ENCODE peak calls at places on chromosome 12, in eight cellular contexts. One of them, this sample, is unnamed.

GRCh38 chr12:28787151-28787550 is 361.9 kb upstream of the FAR2 start:
- DNase-seq in SK-N-DZ: no peak
- DNase-seq in EL: no peak
- DNase-seq in T-helper 2 cell: no peak
- DNase-seq in ovary: no peak
- DNase-seq in iris pigment epithelial cell: peak; percentile 48
- DNase-seq in psoas muscle: no peak
- DNase-seq in NCI-H1092 treated with DMSO at 0.1 percent for 48 hours: no peak
- DNase-seq in this sample: no peak

GRCh38 chr12:91395628-91396027 is 213.0 kb upstream of the DCN start:
- DNase-seq in SK-N-DZ: no peak
- DNase-seq in EL: no peak
- DNase-seq in T-helper 2 cell: no peak
- DNase-seq in ovary: no peak
- DNase-seq in iris pigment epithelial cell: no peak
- DNase-seq in psoas muscle: no peak
- DNase-seq in NCI-H1092 treated with DMSO at 0.1 percent for 48 hours: no peak
- DNase-seq in this sample: no peak

GRCh38 chr12:1828863-1829262 is 8.5 kb downstream of the LRTM2 start:
- DNase-seq in SK-N-DZ: no peak
- DNase-seq in EL: peak; percentile 18
- DNase-seq in T-helper 2 cell: no peak
- DNase-seq in ovary: no peak
- DNase-seq in iris pigment epithelial cell: no peak
- DNase-seq in psoas muscle: no peak
- DNase-seq in NCI-H1092 treated with DMSO at 0.1 percent for 48 hours: no peak
- DNase-seq in this sample: no peak

GRCh38 chr12:108854055-108854452 is 3.3 kb downstream of the SSH1 start:
- DNase-seq in SK-N-DZ: no peak
- DNase-seq in EL: peak; percentile 93
- DNase-seq in T-helper 2 cell: no peak
- DNase-seq in ovary: no peak
- DNase-seq in iris pigment epithelial cell: peak; percentile 95
- DNase-seq in psoas muscle: no peak
- DNase-seq in NCI-H1092 treated with DMSO at 0.1 percent for 48 hours: no peak
- DNase-seq in this sample: no peak

GRCh38 chr12:96465896-96466295 is 23.5 kb upstream of the CFAP54 start:
- DNase-seq in SK-N-DZ: no peak
- DNase-seq in EL: no peak
- DNase-seq in T-helper 2 cell: no peak
- DNase-seq in ovary: no peak
- DNase-seq in iris pigment epithelial cell: no peak
- DNase-seq in psoas muscle: no peak
- DNase-seq in NCI-H1092 treated with DMSO at 0.1 percent for 48 hours: no peak
- DNase-seq in this sample: no peak

GRCh38 chr12:16515666-16516065 is 90.3 kb downstream of the LMO3 start:
- DNase-seq in SK-N-DZ: no peak
- DNase-seq in EL: no peak
- DNase-seq in T-helper 2 cell: no peak
- DNase-seq in ovary: no peak
- DNase-seq in iris pigment epithelial cell: peak; percentile 36
- DNase-seq in psoas muscle: no peak
- DNase-seq in NCI-H1092 treated with DMSO at 0.1 percent for 48 hours: no peak
- DNase-seq in this sample: no peak

GRCh38 chr12:66189476-66189823 is 436 bp downstream of the IRAK3 start:
- DNase-seq in SK-N-DZ: no peak
- DNase-seq in EL: no peak
- DNase-seq in T-helper 2 cell: no peak
- DNase-seq in ovary: no peak
- DNase-seq in iris pigment epithelial cell: no peak
- DNase-seq in psoas muscle: no peak
- DNase-seq in NCI-H1092 treated with DMSO at 0.1 percent for 48 hours: peak; percentile 45
- DNase-seq in this sample: no peak

GRCh38 chr12:88816201-88816600 is 235.9 kb upstream of the KITLG start:
- DNase-seq in SK-N-DZ: no peak
- DNase-seq in EL: peak; percentile 21
- DNase-seq in T-helper 2 cell: no peak
- DNase-seq in ovary: no peak
- DNase-seq in iris pigment epithelial cell: no peak
- DNase-seq in psoas muscle: no peak
- DNase-seq in NCI-H1092 treated with DMSO at 0.1 percent for 48 hours: no peak
- DNase-seq in this sample: no peak

GRCh38 chr12:70393787-70394519 is 27.9 kb downstream of the KCNMB4 start:
- DNase-seq in SK-N-DZ: no peak
- DNase-seq in EL: peak; percentile 78
- DNase-seq in T-helper 2 cell: no peak
- DNase-seq in ovary: no peak
- DNase-seq in iris pigment epithelial cell: peak; percentile 37
- DNase-seq in psoas muscle: no peak
- DNase-seq in NCI-H1092 treated with DMSO at 0.1 percent for 48 hours: no peak
- DNase-seq in this sample: no peak

GRCh38 chr12:1356285-1356684 is 238.1 kb downstream of the FBXL14 start:
- DNase-seq in SK-N-DZ: no peak
- DNase-seq in EL: no peak
- DNase-seq in T-helper 2 cell: no peak
- DNase-seq in ovary: no peak
- DNase-seq in iris pigment epithelial cell: peak; percentile 30
- DNase-seq in psoas muscle: no peak
- DNase-seq in NCI-H1092 treated with DMSO at 0.1 percent for 48 hours: no peak
- DNase-seq in this sample: no peak

GRCh38 chr12:32486158-32486557 is 86.8 kb downstream of the FGD4 start:
- DNase-seq in SK-N-DZ: no peak
- DNase-seq in EL: no peak
- DNase-seq in T-helper 2 cell: no peak
- DNase-seq in ovary: no peak
- DNase-seq in iris pigment epithelial cell: peak; percentile 57
- DNase-seq in psoas muscle: no peak
- DNase-seq in NCI-H1092 treated with DMSO at 0.1 percent for 48 hours: no peak
- DNase-seq in this sample: no peak

GRCh38 chr12:71636704-71637115 is 26.9 kb downstream of the ZFC3H1 start:
- DNase-seq in SK-N-DZ: peak; percentile 68
- DNase-seq in EL: peak; percentile 58
- DNase-seq in T-helper 2 cell: no peak
- DNase-seq in ovary: no peak
- DNase-seq in iris pigment epithelial cell: peak; percentile 70
- DNase-seq in psoas muscle: no peak
- DNase-seq in NCI-H1092 treated with DMSO at 0.1 percent for 48 hours: peak; percentile 60
- DNase-seq in this sample: no peak

GRCh38 chr12:100518376-100518775 is 44.7 kb downstream of the NR1H4 start:
- DNase-seq in SK-N-DZ: no peak
- DNase-seq in EL: no peak
- DNase-seq in T-helper 2 cell: no peak
- DNase-seq in ovary: no peak
- DNase-seq in iris pigment epithelial cell: no peak
- DNase-seq in psoas muscle: no peak
- DNase-seq in NCI-H1092 treated with DMSO at 0.1 percent for 48 hours: no peak
- DNase-seq in this sample: no peak

GRCh38 chr12:52029686-52030085 is 21.6 kb upstream of the NR4A1 start:
- DNase-seq in SK-N-DZ: peak; percentile 80
- DNase-seq in EL: no peak
- DNase-seq in T-helper 2 cell: no peak
- DNase-seq in ovary: no peak
- DNase-seq in iris pigment epithelial cell: peak; percentile 52
- DNase-seq in psoas muscle: no peak
- DNase-seq in NCI-H1092 treated with DMSO at 0.1 percent for 48 hours: peak; percentile 91
- DNase-seq in this sample: no peak

GRCh38 chr12:48175613-48176416 is 7.6 kb upstream of the CCDC184 start:
- DNase-seq in SK-N-DZ: no peak
- DNase-seq in EL: no peak
- DNase-seq in T-helper 2 cell: no peak
- DNase-seq in ovary: no peak
- DNase-seq in iris pigment epithelial cell: peak; percentile 35
- DNase-seq in psoas muscle: no peak
- DNase-seq in NCI-H1092 treated with DMSO at 0.1 percent for 48 hours: no peak
- DNase-seq in this sample: no peak

GRCh38 chr12:58588771-58589170 is 331.5 kb downstream of the LRIG3 start:
- DNase-seq in SK-N-DZ: no peak
- DNase-seq in EL: peak; percentile 43
- DNase-seq in T-helper 2 cell: no peak
- DNase-seq in ovary: no peak
- DNase-seq in iris pigment epithelial cell: peak; percentile 83
- DNase-seq in psoas muscle: no peak
- DNase-seq in NCI-H1092 treated with DMSO at 0.1 percent for 48 hours: no peak
- DNase-seq in this sample: no peak

GRCh38 chr12:124675881-124676688 is 108.7 kb upstream of the NCOR2 start:
- DNase-seq in SK-N-DZ: no peak
- DNase-seq in EL: peak; percentile 18
- DNase-seq in T-helper 2 cell: no peak
- DNase-seq in ovary: peak; percentile 27
- DNase-seq in iris pigment epithelial cell: peak; percentile 79
- DNase-seq in psoas muscle: peak; percentile 44
- DNase-seq in NCI-H1092 treated with DMSO at 0.1 percent for 48 hours: no peak
- DNase-seq in this sample: no peak

GRCh38 chr12:91349451-91349850 is 166.8 kb upstream of the DCN start:
- DNase-seq in SK-N-DZ: no peak
- DNase-seq in EL: no peak
- DNase-seq in T-helper 2 cell: no peak
- DNase-seq in ovary: no peak
- DNase-seq in iris pigment epithelial cell: peak; percentile 13
- DNase-seq in psoas muscle: no peak
- DNase-seq in NCI-H1092 treated with DMSO at 0.1 percent for 48 hours: no peak
- DNase-seq in this sample: no peak

GRCh38 chr12:64450711-64451486 is 1.0 kb upstream of the TBK1 start:
- DNase-seq in SK-N-DZ: peak; percentile 11
- DNase-seq in EL: peak; percentile 33
- DNase-seq in T-helper 2 cell: no peak
- DNase-seq in ovary: no peak
- DNase-seq in iris pigment epithelial cell: peak; percentile 29
- DNase-seq in psoas muscle: no peak
- DNase-seq in NCI-H1092 treated with DMSO at 0.1 percent for 48 hours: peak; percentile 23
- DNase-seq in this sample: no peak

GRCh38 chr12:106154781-106155273 is 16.1 kb upstream of the NUAK1 start:
- DNase-seq in SK-N-DZ: no peak
- DNase-seq in EL: no peak
- DNase-seq in T-helper 2 cell: no peak
- DNase-seq in ovary: no peak
- DNase-seq in iris pigment epithelial cell: no peak
- DNase-seq in psoas muscle: no peak
- DNase-seq in NCI-H1092 treated with DMSO at 0.1 percent for 48 hours: no peak
- DNase-seq in this sample: no peak

GRCh38 chr12:92469837-92470236 is 233.0 kb upstream of the PLEKHG7 start:
- DNase-seq in SK-N-DZ: no peak
- DNase-seq in EL: no peak
- DNase-seq in T-helper 2 cell: no peak
- DNase-seq in ovary: peak; percentile 58
- DNase-seq in iris pigment epithelial cell: peak; percentile 71
- DNase-seq in psoas muscle: peak; percentile 75
- DNase-seq in NCI-H1092 treated with DMSO at 0.1 percent for 48 hours: no peak
- DNase-seq in this sample: no peak

GRCh38 chr12:50545783-50546182 is 41.0 kb downstream of the DIP2B start:
- DNase-seq in SK-N-DZ: no peak
- DNase-seq in EL: peak; percentile 22
- DNase-seq in T-helper 2 cell: no peak
- DNase-seq in ovary: no peak
- DNase-seq in iris pigment epithelial cell: peak; percentile 55
- DNase-seq in psoas muscle: no peak
- DNase-seq in NCI-H1092 treated with DMSO at 0.1 percent for 48 hours: no peak
- DNase-seq in this sample: no peak

GRCh38 chr12:131830335-131831020 is 2.3 kb downstream of the MMP17 start:
- DNase-seq in SK-N-DZ: peak; percentile 84
- DNase-seq in EL: peak; percentile 89
- DNase-seq in T-helper 2 cell: no peak
- DNase-seq in ovary: peak; percentile 87
- DNase-seq in iris pigment epithelial cell: peak; percentile 88
- DNase-seq in psoas muscle: peak; percentile 87
- DNase-seq in NCI-H1092 treated with DMSO at 0.1 percent for 48 hours: peak; percentile 64
- DNase-seq in this sample: no peak

GRCh38 chr12:63917864-63918742 is 73.6 kb downstream of the SRGAP1 start:
- DNase-seq in SK-N-DZ: no peak
- DNase-seq in EL: peak; percentile 98
- DNase-seq in T-helper 2 cell: no peak
- DNase-seq in ovary: no peak
- DNase-seq in iris pigment epithelial cell: peak; percentile 98
- DNase-seq in psoas muscle: no peak
- DNase-seq in NCI-H1092 treated with DMSO at 0.1 percent for 48 hours: peak; percentile 41
- DNase-seq in this sample: no peak

GRCh38 chr12:130953783-130954543 is at the start of gene ADGRD1:
- DNase-seq in SK-N-DZ: no peak
- DNase-seq in EL: peak; percentile 19
- DNase-seq in T-helper 2 cell: no peak
- DNase-seq in ovary: peak; percentile 69
- DNase-seq in iris pigment epithelial cell: peak; percentile 56
- DNase-seq in psoas muscle: peak; percentile 61
- DNase-seq in NCI-H1092 treated with DMSO at 0.1 percent for 48 hours: no peak
- DNase-seq in this sample: no peak

GRCh38 chr12:120254809-120255208 is 10.7 kb downstream of the PXN start:
- DNase-seq in SK-N-DZ: no peak
- DNase-seq in EL: no peak
- DNase-seq in T-helper 2 cell: no peak
- DNase-seq in ovary: no peak
- DNase-seq in iris pigment epithelial cell: no peak
- DNase-seq in psoas muscle: no peak
- DNase-seq in NCI-H1092 treated with DMSO at 0.1 percent for 48 hours: no peak
- DNase-seq in this sample: no peak

GRCh38 chr12:112798019-112798760 is 6.6 kb downstream of the RPH3A start:
- DNase-seq in SK-N-DZ: no peak
- DNase-seq in EL: no peak
- DNase-seq in T-helper 2 cell: no peak
- DNase-seq in ovary: no peak
- DNase-seq in iris pigment epithelial cell: no peak
- DNase-seq in psoas muscle: no peak
- DNase-seq in NCI-H1092 treated with DMSO at 0.1 percent for 48 hours: no peak
- DNase-seq in this sample: no peak

GRCh38 chr12:88982694-88983093 is 369.6 kb downstream of the DUSP6 start:
- DNase-seq in SK-N-DZ: no peak
- DNase-seq in EL: no peak
- DNase-seq in T-helper 2 cell: no peak
- DNase-seq in ovary: no peak
- DNase-seq in iris pigment epithelial cell: no peak
- DNase-seq in psoas muscle: no peak
- DNase-seq in NCI-H1092 treated with DMSO at 0.1 percent for 48 hours: no peak
- DNase-seq in this sample: no peak

GRCh38 chr12:6552140-6552551 is 3.7 kb downstream of the IFFO1 start:
- DNase-seq in SK-N-DZ: no peak
- DNase-seq in EL: peak; percentile 53
- DNase-seq in T-helper 2 cell: no peak
- DNase-seq in ovary: no peak
- DNase-seq in iris pigment epithelial cell: peak; percentile 19
- DNase-seq in psoas muscle: peak; percentile 82
- DNase-seq in NCI-H1092 treated with DMSO at 0.1 percent for 48 hours: no peak
- DNase-seq in this sample: no peak

GRCh38 chr12:113302925-113303640 is 31.8 kb downstream of the SLC8B1 start:
- DNase-seq in SK-N-DZ: no peak
- DNase-seq in EL: no peak
- DNase-seq in T-helper 2 cell: no peak
- DNase-seq in ovary: no peak
- DNase-seq in iris pigment epithelial cell: no peak
- DNase-seq in psoas muscle: peak; percentile 18
- DNase-seq in NCI-H1092 treated with DMSO at 0.1 percent for 48 hours: no peak
- DNase-seq in this sample: no peak

GRCh38 chr12:26691234-26691970 is 141.6 kb downstream of the ITPR2 start:
- DNase-seq in SK-N-DZ: peak; percentile 53
- DNase-seq in EL: peak; percentile 97
- DNase-seq in T-helper 2 cell: no peak
- DNase-seq in ovary: peak; percentile 23
- DNase-seq in iris pigment epithelial cell: peak; percentile 99
- DNase-seq in psoas muscle: no peak
- DNase-seq in NCI-H1092 treated with DMSO at 0.1 percent for 48 hours: no peak
- DNase-seq in this sample: no peak

GRCh38 chr12:71626098-71626497 is 37.5 kb downstream of the ZFC3H1 start:
- DNase-seq in SK-N-DZ: no peak
- DNase-seq in EL: no peak
- DNase-seq in T-helper 2 cell: no peak
- DNase-seq in ovary: no peak
- DNase-seq in iris pigment epithelial cell: no peak
- DNase-seq in psoas muscle: no peak
- DNase-seq in NCI-H1092 treated with DMSO at 0.1 percent for 48 hours: no peak
- DNase-seq in this sample: no peak

GRCh38 chr12:118299791-118300460 is 72.8 kb downstream of the TAOK3 start:
- DNase-seq in SK-N-DZ: no peak
- DNase-seq in EL: no peak
- DNase-seq in T-helper 2 cell: no peak
- DNase-seq in ovary: no peak
- DNase-seq in iris pigment epithelial cell: no peak
- DNase-seq in psoas muscle: no peak
- DNase-seq in NCI-H1092 treated with DMSO at 0.1 percent for 48 hours: no peak
- DNase-seq in this sample: no peak

This sample was measured in stimulated activated CD4-positive, alpha-beta T cell treated with anti-CD3 and anti-CD28 coated beads, Interleukin-4, amount 100 ng/mL, for 24 hours.